ENCODE peak calls at places on chromosomes 3 and 15, in nine cellular contexts. One of them, this sample, is unnamed.

GRCh38 chr3:48397767-48398681 is 26.0 kb downstream of the FBXW12 start:
- DNase-seq in activated T-cell treated with anti-CD3 and anti-CD28 coated beads for 4 hours: no peak
- DNase-seq in LHCN-M2: no peak
- DNase-seq in HT1080: no peak
- DNase-seq in A549: no peak
- DNase-seq in stomach: no peak
- DNase-seq in naive B cell: no peak
- DNase-seq in mucosa of gallbladder: no peak
- DNase-seq in GM12892: no peak
- DNase-seq in this sample: no peak

GRCh38 chr3:143002083-143002712 is 828 bp downstream of the U2SURP start:
- DNase-seq in activated T-cell treated with anti-CD3 and anti-CD28 coated beads for 4 hours: peak; percentile 7
- DNase-seq in LHCN-M2: peak; percentile 26
- DNase-seq in HT1080: peak; percentile 57
- DNase-seq in A549: peak; percentile 56
- DNase-seq in stomach: no peak
- DNase-seq in naive B cell: peak; percentile 9
- DNase-seq in mucosa of gallbladder: no peak
- DNase-seq in GM12892: no peak
- DNase-seq in this sample: no peak

GRCh38 chr3:69324362-69325025 is 61.4 kb downstream of the FRMD4B start:
- DNase-seq in activated T-cell treated with anti-CD3 and anti-CD28 coated beads for 4 hours: no peak
- DNase-seq in LHCN-M2: peak; percentile 66
- DNase-seq in HT1080: peak; percentile 36
- DNase-seq in A549: no peak
- DNase-seq in stomach: no peak
- DNase-seq in naive B cell: peak; percentile 11
- DNase-seq in mucosa of gallbladder: no peak
- DNase-seq in GM12892: no peak
- DNase-seq in this sample: no peak

GRCh38 chr3:94187697-94188096 is 124.8 kb downstream of the NSUN3 start:
- DNase-seq in activated T-cell treated with anti-CD3 and anti-CD28 coated beads for 4 hours: no peak
- DNase-seq in LHCN-M2: no peak
- DNase-seq in HT1080: no peak
- DNase-seq in A549: no peak
- DNase-seq in stomach: no peak
- DNase-seq in naive B cell: no peak
- DNase-seq in mucosa of gallbladder: no peak
- DNase-seq in GM12892: no peak
- DNase-seq in this sample: no peak

GRCh38 chr3:68866157-68866556 is 66.2 kb downstream of the TAFA4 start:
- DNase-seq in activated T-cell treated with anti-CD3 and anti-CD28 coated beads for 4 hours: no peak
- DNase-seq in LHCN-M2: no peak
- DNase-seq in HT1080: no peak
- DNase-seq in A549: no peak
- DNase-seq in stomach: no peak
- DNase-seq in naive B cell: no peak
- DNase-seq in mucosa of gallbladder: no peak
- DNase-seq in GM12892: no peak
- DNase-seq in this sample: no peak

GRCh38 chr15:66809664-66810063 is 107.6 kb downstream of the SMAD6 start:
- DNase-seq in activated T-cell treated with anti-CD3 and anti-CD28 coated beads for 4 hours: no peak
- DNase-seq in LHCN-M2: no peak
- DNase-seq in HT1080: no peak
- DNase-seq in A549: no peak
- DNase-seq in stomach: no peak
- DNase-seq in naive B cell: no peak
- DNase-seq in mucosa of gallbladder: no peak
- DNase-seq in GM12892: no peak
- DNase-seq in this sample: no peak

GRCh38 chr15:38414351-38414750 is 39.6 kb upstream of the FAM98B start:
- DNase-seq in activated T-cell treated with anti-CD3 and anti-CD28 coated beads for 4 hours: no peak
- DNase-seq in LHCN-M2: peak; percentile 81
- DNase-seq in HT1080: peak; percentile 59
- DNase-seq in A549: peak; percentile 38
- DNase-seq in stomach: peak; percentile 48
- DNase-seq in naive B cell: no peak
- DNase-seq in mucosa of gallbladder: peak; percentile 39
- DNase-seq in GM12892: no peak
- DNase-seq in this sample: no peak

GRCh38 chr3:18076301-18076700 is 333.9 kb upstream of the TBC1D5 start:
- DNase-seq in activated T-cell treated with anti-CD3 and anti-CD28 coated beads for 4 hours: no peak
- DNase-seq in LHCN-M2: no peak
- DNase-seq in HT1080: no peak
- DNase-seq in A549: no peak
- DNase-seq in stomach: no peak
- DNase-seq in naive B cell: no peak
- DNase-seq in mucosa of gallbladder: no peak
- DNase-seq in GM12892: no peak
- DNase-seq in this sample: no peak

GRCh38 chr15:92809880-92810361 is 90.2 kb upstream of the CHD2 start:
- DNase-seq in activated T-cell treated with anti-CD3 and anti-CD28 coated beads for 4 hours: no peak
- DNase-seq in LHCN-M2: peak; percentile 57
- DNase-seq in HT1080: no peak
- DNase-seq in A549: no peak
- DNase-seq in stomach: no peak
- DNase-seq in naive B cell: peak; percentile 40
- DNase-seq in mucosa of gallbladder: peak; percentile 30
- DNase-seq in GM12892: no peak
- DNase-seq in this sample: no peak

GRCh38 chr3:64098686-64099085 is 75.4 kb upstream of the PSMD6 start:
- DNase-seq in activated T-cell treated with anti-CD3 and anti-CD28 coated beads for 4 hours: no peak
- DNase-seq in LHCN-M2: no peak
- DNase-seq in HT1080: peak; percentile 45
- DNase-seq in A549: no peak
- DNase-seq in stomach: no peak
- DNase-seq in naive B cell: no peak
- DNase-seq in mucosa of gallbladder: no peak
- DNase-seq in GM12892: no peak
- DNase-seq in this sample: no peak

GRCh38 chr15:40059821-40060220 is 20.8 kb upstream of the SRP14 start:
- DNase-seq in activated T-cell treated with anti-CD3 and anti-CD28 coated beads for 4 hours: no peak
- DNase-seq in LHCN-M2: no peak
- DNase-seq in HT1080: no peak
- DNase-seq in A549: no peak
- DNase-seq in stomach: no peak
- DNase-seq in naive B cell: no peak
- DNase-seq in mucosa of gallbladder: no peak
- DNase-seq in GM12892: no peak
- DNase-seq in this sample: no peak

GRCh38 chr3:188365978-188366698 is 212.2 kb downstream of the LPP start:
- DNase-seq in activated T-cell treated with anti-CD3 and anti-CD28 coated beads for 4 hours: no peak
- DNase-seq in LHCN-M2: no peak
- DNase-seq in HT1080: no peak
- DNase-seq in A549: no peak
- DNase-seq in stomach: no peak
- DNase-seq in naive B cell: no peak
- DNase-seq in mucosa of gallbladder: no peak
- DNase-seq in GM12892: no peak
- DNase-seq in this sample: no peak

GRCh38 chr3:99929409-99930139 is 111.9 kb downstream of the CMSS1 start:
- DNase-seq in activated T-cell treated with anti-CD3 and anti-CD28 coated beads for 4 hours: no peak
- DNase-seq in LHCN-M2: peak; percentile 30
- DNase-seq in HT1080: peak; percentile 24
- DNase-seq in A549: no peak
- DNase-seq in stomach: no peak
- DNase-seq in naive B cell: no peak
- DNase-seq in mucosa of gallbladder: peak; percentile 37
- DNase-seq in GM12892: no peak
- DNase-seq in this sample: no peak

GRCh38 chr3:49092948-49093852 is 671 bp downstream of the QRICH1 start:
- DNase-seq in activated T-cell treated with anti-CD3 and anti-CD28 coated beads for 4 hours: peak; percentile 69
- DNase-seq in LHCN-M2: peak; percentile 77
- DNase-seq in HT1080: peak; percentile 84
- DNase-seq in A549: peak; percentile 31
- DNase-seq in stomach: peak; percentile 81
- DNase-seq in naive B cell: peak; percentile 79
- DNase-seq in mucosa of gallbladder: peak; percentile 79
- DNase-seq in GM12892: peak; percentile 58
- DNase-seq in this sample: peak; percentile 88